ENCODE peak calls at places on chromosome 1, in four cellular contexts. B, Q, M and L are unnamed samples.

GRCh38 chr1:33119050-33119449 is 38.1 kb downstream of the AZIN2 start:
- DNase-seq in B (no peak), Q (peak; percentile 53), M (no peak), L (no peak)

GRCh38 chr1:58813801-58814200 is 30.0 kb upstream of the JUN start:
- DNase-seq in B (no peak), M (no peak), Q (no peak), L (no peak)

GRCh38 chr1:58508629-58509028 is 37.9 kb downstream of the OMA1 start:
- DNase-seq in Q (no peak), B (no peak), M (no peak), L (no peak)

GRCh38 chr1:210405316-210405715 is 76.6 kb downstream of the HHAT start:
- DNase-seq in M (no peak), B (no peak), Q (no peak), L (no peak)

GRCh38 chr1:32071758-32072621 is 749 bp upstream of the TMEM39B start:
- DNase-seq in M (peak; percentile 49), Q (no peak), B (no peak), L (peak; percentile 67)

GRCh38 chr1:43147625-43148319 is 24.3 kb downstream of the EBNA1BP2 start:
- DNase-seq in M (peak; percentile 35), B (peak; percentile 37), Q (peak; percentile 70), L (peak; percentile 79)

GRCh38 chr1:17661546-17662157 is 93.5 kb upstream of the ACTL8 start:
- DNase-seq in B (peak; percentile 76), M (peak; percentile 34), Q (no peak), L (peak; percentile 50)

GRCh38 chr1:103108525-103109150 is 316 bp upstream of the COL11A1 start:
- DNase-seq in B (no peak), M (peak; percentile 47), Q (no peak), L (peak; percentile 37)

GRCh38 chr1:150528997-150529396 is 13.4 kb downstream of the FALEC start:
- DNase-seq in M (peak; percentile 85), B (no peak), Q (no peak), L (peak; percentile 87)

GRCh38 chr1:226599636-226600238 is 51.2 kb downstream of the STUM start:
- DNase-seq in M (no peak), B (no peak), Q (no peak), L (no peak)

GRCh38 chr1:238652346-238652968 is 733.9 kb upstream of the CHRM3 start:
- DNase-seq in M (peak; percentile 57), Q (no peak), B (no peak), L (peak; percentile 29)

GRCh38 chr1:179506199-179506598 is 69.5 kb downstream of the NPHS2 start:
- DNase-seq in Q (no peak), M (no peak), B (no peak), L (no peak)

GRCh38 chr1:78003882-78004718 is 639 bp upstream of the DNAJB4 start:
- DNase-seq in B (no peak), M (peak; percentile 64), Q (peak; percentile 71), L (peak; percentile 87)

GRCh38 chr1:109263234-109263596 is 13.9 kb downstream of the CELSR2 start:
- DNase-seq in Q (no peak), M (no peak), B (no peak), L (no peak)

GRCh38 chr1:85884372-85885035 is 176.3 kb upstream of the ZNHIT6 start:
- DNase-seq in Q (no peak), B (no peak), M (peak; percentile 61), L (peak; percentile 47)

GRCh38 chr1:66831529-66832239 is 30.6 kb upstream of the INSL5 start:
- DNase-seq in M (peak; percentile 10), Q (no peak), B (no peak), L (no peak)

GRCh38 chr1:160726114-160726497 is 12.9 kb upstream of the SLAMF7 start:
- DNase-seq in Q (no peak), M (no peak), B (no peak), L (no peak)

GRCh38 chr1:22437573-22437972 is 14.1 kb upstream of the ZBTB40 start:
- DNase-seq in B (no peak), Q (no peak), M (peak; percentile 10), L (peak; percentile 39)

GRCh38 chr1:204213668-204214662 is at the start of gene GOLT1A:
- DNase-seq in M (peak; percentile 84), B (peak; percentile 40), Q (no peak), L (peak; percentile 78)

GRCh38 chr1:19979494-19979977 is at the start of gene PLA2G2A:
- DNase-seq in B (no peak), Q (peak; percentile 75), M (peak; percentile 9), L (no peak)

GRCh38 chr1:70112838-70113237 is 92.5 kb downstream of the LRRC40 start:
- DNase-seq in Q (no peak), M (no peak), B (no peak), L (no peak)
- TF ChIP-seq CTCF in Q (no peak), M (no peak), B (no peak), L (peak; percentile 16)

GRCh38 chr1:40382601-40383000 is 9.1 kb downstream of the SMAP2 start:
- DNase-seq in B (no peak), Q (no peak), M (no peak), L (no peak)
- H3K4me3 ChIP-seq in B (peak overlapping the region; percentile 26), Q (no peak overlapping the region), M (no peak overlapping the region), L (no peak overlapping the region)

GRCh38 chr1:184244962-184245361 is 141.9 kb upstream of the C1orf21 start:
- DNase-seq in B (no peak), Q (no peak), M (no peak), L (no peak)

GRCh38 chr1:184241446-184241845 is 145.4 kb upstream of the C1orf21 start:
- DNase-seq in M (no peak), B (no peak), Q (no peak), L (no peak)

GRCh38 chr1:184237588-184237987 is 149.2 kb upstream of the C1orf21 start:
- DNase-seq in B (no peak), Q (no peak), M (no peak), L (no peak)

GRCh38 chr1:184242507-184242943 is 144.3 kb upstream of the C1orf21 start:
- DNase-seq in B (no peak), M (peak; percentile 50), Q (no peak), L (peak; percentile 94)
- TF ChIP-seq CTCF in B (no peak), M (peak; percentile 39), Q (no peak), L (no peak)

GRCh38 chr1:154809436-154810413 is 60.4 kb downstream of the KCNN3 start:
- DNase-seq in B (no peak), Q (no peak), M (peak; percentile 32), L (no peak)
- H3K4me3 ChIP-seq in B (no peak overlapping the region), Q (no peak overlapping the region), M (no peak overlapping the region), L (no peak overlapping the region)